ENCODE peak calls at places on chromosomes 5 and 9, in six cellular contexts. O is neuronal stem cell, K is mesenchymal stem cell, V is IMR-90, S is H1, P is trophoblast cell. C is an unnamed sample. For H3K4me1, the result is how much of the 10 kb centered on the place peaks cover.

GRCh38 chr5:78076351-78076750 is 218.1 kb downstream of the AP3B1 start:
- DNase-seq in O (no peak), K (peak), V (no peak), S (no peak), P (no peak), C (no peak)

GRCh38 chr5:91049800-91050199 is 333.3 kb downstream of the ARRDC3 start:
- DNase-seq in O (no peak), K (peak), V (peak), S (no peak), P (peak), C (no peak)

GRCh38 chr9:94173632-94174031 is 85.5 kb upstream of the ZNF169 start:
- DNase-seq in O (no peak), K (no peak), V (no peak), S (no peak), P (no peak), C (no peak)

GRCh38 chr9:96617439-96618185 is 2.0 kb downstream of the CDC14B start:
- DNase-seq in O (no peak), K (peak), V (no peak), S (no peak), P (no peak), C (peak)

GRCh38 chr9:26296910-26297309 is 595.7 kb downstream of the CAAP1 start:
- DNase-seq in O (no peak), K (peak), V (no peak), S (no peak), P (no peak), C (no peak)

GRCh38 chr9:134029248-134030226 is 4.3 kb downstream of the BRD3OS start:
- DNase-seq in O (no peak), K (no peak), V (no peak), S (no peak), P (no peak), C (no peak)

GRCh38 chr5:2068515-2068914 is 185.8 kb upstream of the IRX4 start:
- DNase-seq in O (no peak), K (no peak), V (no peak), S (no peak), P (no peak), C (no peak)

GRCh38 chr5:181052526-181052927 is 12.5 kb downstream of the BTNL9 start:
- DNase-seq in O (no peak), K (no peak), V (no peak), S (peak), P (peak), C (peak)

GRCh38 chr9:122370869-122371467 is at the start of gene PTGS1:
- DNase-seq in O (no peak), K (no peak), V (peak), S (peak), P (no peak), C (peak)

GRCh38 chr5:395156-395920 is 47.6 kb upstream of the EXOC3 start:
- DNase-seq in O (no peak), K (peak), V (peak), S (peak), P (peak), C (peak)

GRCh38 chr9:133449760-133450159 is 10.0 kb upstream of the CACFD1 start:
- DNase-seq in O (no peak), K (no peak), V (no peak), S (no peak), P (no peak), C (no peak)

GRCh38 chr9:103188966-103189365 is 193.8 kb downstream of the CYLC2 start:
- DNase-seq in O (no peak), K (no peak), V (no peak), S (no peak), P (no peak), C (no peak)

GRCh38 chr5:138686668-138687067 is 66.6 kb upstream of the CTNNA1 start:
- DNase-seq in O (no peak), K (peak), V (peak), S (no peak), P (peak), C (no peak)

GRCh38 chr5:73966411-73966810 is 340.4 kb downstream of the ARHGEF28 start:
- DNase-seq in O (no peak), K (no peak), V (no peak), S (no peak), P (no peak), C (no peak)

GRCh38 chr9:33676746-33677505 is 118.4 kb upstream of the PRSS3 start:
- DNase-seq in O (peak), K (peak), V (peak), S (peak), P (peak), C (peak)

GRCh38 chr9:132531187-132531586 is 51.2 kb upstream of the BARHL1 start:
- DNase-seq in O (no peak), K (no peak), V (no peak), S (no peak), P (no peak), C (peak)

GRCh38 chr5:1003296-1003937 is 5.2 kb upstream of the NKD2 start:
- DNase-seq in O (no peak), K (no peak), V (no peak), S (no peak), P (peak), C (no peak)

GRCh38 chr5:93349613-93350012 is 231.4 kb downstream of the NR2F1-AS1 start:
- DNase-seq in O (no peak), K (no peak), V (peak), S (no peak), P (no peak), C (no peak)

GRCh38 chr5:78404682-78405293 is 44.4 kb downstream of the SCAMP1 start:
- DNase-seq in O (no peak), K (no peak), V (no peak), S (no peak), P (no peak), C (no peak)

GRCh38 chr9:109771796-109772525 is 8.0 kb upstream of the PALM2AKAP2 start:
- DNase-seq in O (no peak), K (peak), V (peak), S (no peak), P (no peak), C (no peak)

GRCh38 chr9:110115341-110115820 is 92.6 kb downstream of the C9orf152 start:
- DNase-seq in O (no peak), K (peak), V (peak), S (no peak), P (no peak), C (no peak)

GRCh38 chr5:19018822-19019221 is 969.2 kb downstream of the CDH18 start:
- DNase-seq in O (no peak), K (no peak), V (no peak), S (no peak), P (peak), C (no peak)

GRCh38 chr9:96719538-96720315 is 58.2 kb downstream of the ZNF510 start:
- DNase-seq in O (no peak), K (no peak), V (no peak), S (no peak), P (no peak), C (no peak)

GRCh38 chr5:148991606-148992005 is 71.3 kb downstream of the SH3TC2 start:
- DNase-seq in O (no peak), K (no peak), V (peak), S (no peak), P (no peak), C (no peak)

GRCh38 chr9:133634024-133634691 is 2.0 kb upstream of the DBH start:
- DNase-seq in O (peak), K (no peak), V (no peak), S (no peak), P (no peak), C (peak)

GRCh38 chr5:73419414-73420390 is 28.9 kb downstream of the FOXD1 start:
- DNase-seq in O (no peak), K (peak), V (peak), S (peak), P (peak), C (peak)

GRCh38 chr9:136805207-136805740 is 2.5 kb upstream of the RABL6 start:
- DNase-seq in O (no peak), K (no peak), V (no peak), S (no peak), P (no peak), C (no peak)

GRCh38 chr5:113036826-113037225 is 60.2 kb downstream of the DCP2 start:
- DNase-seq in O (no peak), K (no peak), V (no peak), S (no peak), P (no peak), C (no peak)

GRCh38 chr5:74031536-74031935 is 405.5 kb downstream of the ARHGEF28 start:
- DNase-seq in O (no peak), K (no peak), V (no peak), S (no peak), P (no peak), C (no peak)

GRCh38 chr5:82517544-82517943 is 239.4 kb upstream of the RPS23 start:
- DNase-seq in O (no peak), K (no peak), V (no peak), S (no peak), P (no peak), C (no peak)

GRCh38 chr9:76177924-76178323 is 216.3 kb downstream of the RFK start:
- DNase-seq in O (no peak), K (no peak), V (no peak), S (no peak), P (no peak), C (no peak)

GRCh38 chr9:119005162-119005561 is 364.1 kb downstream of the BRINP1 start:
- DNase-seq in O (peak), K (no peak), V (no peak), S (no peak), P (no peak), C (peak)

GRCh38 chr5:107982703-107983425 is 312.1 kb upstream of the EFNA5 start:
- DNase-seq in O (no peak), K (no peak), V (no peak), S (no peak), P (no peak), C (no peak)

GRCh38 chr9:118595719-118596305 is 773.4 kb downstream of the BRINP1 start:
- DNase-seq in O (peak), K (peak), V (no peak), S (peak), P (peak), C (peak)

GRCh38 chr5:38783011-38783551 is 62.7 kb upstream of the OSMR start:
- DNase-seq in O (no peak), K (peak), V (peak), S (no peak), P (peak), C (no peak)

GRCh38 chr5:161342886-161343285 is 203.6 kb downstream of the GABRB2 start:
- DNase-seq in O (no peak), K (no peak), V (no peak), S (no peak), P (no peak), C (no peak)

GRCh38 chr9:111178361-111179043 is 140.2 kb upstream of the LPAR1 start:
- DNase-seq in O (no peak), K (peak), V (peak), S (no peak), P (no peak), C (no peak)

GRCh38 chr9:2087500-2088313 is 72.6 kb downstream of the SMARCA2 start:
- DNase-seq in O (no peak), K (peak), V (peak), S (no peak), P (peak), C (no peak)

GRCh38 chr9:95461448-95462381 is 55.1 kb downstream of the PTCH1 start:
- DNase-seq in O (no peak), K (no peak), V (no peak), S (no peak), P (no peak), C (no peak)
- H3K4me1 ChIP-seq in O (under half), K (under half), V (under half), S (under half), P (under half), C (under half)

GRCh38 chr5:157026789-157027424 is 32.0 kb downstream of the HAVCR1 start:
- DNase-seq in O (peak), K (no peak), V (no peak), S (peak), P (peak), C (peak)

GRCh38 chr5:157020508-157021213 is 38.3 kb downstream of the HAVCR1 start:
- DNase-seq in O (no peak), K (no peak), V (no peak), S (no peak), P (no peak), C (no peak)

GRCh38 chr5:157022002-157022401 is 36.9 kb downstream of the HAVCR1 start:
- DNase-seq in O (no peak), K (no peak), V (no peak), S (no peak), P (no peak), C (no peak)

GRCh38 chr5:157025093-157025698 is 33.7 kb downstream of the HAVCR1 start:
- DNase-seq in O (no peak), K (no peak), V (no peak), S (no peak), P (no peak), C (no peak)

GRCh38 chr5:157024213-157024959 is 34.5 kb downstream of the HAVCR1 start:
- DNase-seq in O (no peak), K (no peak), V (no peak), S (no peak), P (no peak), C (no peak)
- H3K14ac ChIP-seq in O (peak), K (no peak), V (no peak), S (no peak), P (no peak), C (no peak)

DNA sequence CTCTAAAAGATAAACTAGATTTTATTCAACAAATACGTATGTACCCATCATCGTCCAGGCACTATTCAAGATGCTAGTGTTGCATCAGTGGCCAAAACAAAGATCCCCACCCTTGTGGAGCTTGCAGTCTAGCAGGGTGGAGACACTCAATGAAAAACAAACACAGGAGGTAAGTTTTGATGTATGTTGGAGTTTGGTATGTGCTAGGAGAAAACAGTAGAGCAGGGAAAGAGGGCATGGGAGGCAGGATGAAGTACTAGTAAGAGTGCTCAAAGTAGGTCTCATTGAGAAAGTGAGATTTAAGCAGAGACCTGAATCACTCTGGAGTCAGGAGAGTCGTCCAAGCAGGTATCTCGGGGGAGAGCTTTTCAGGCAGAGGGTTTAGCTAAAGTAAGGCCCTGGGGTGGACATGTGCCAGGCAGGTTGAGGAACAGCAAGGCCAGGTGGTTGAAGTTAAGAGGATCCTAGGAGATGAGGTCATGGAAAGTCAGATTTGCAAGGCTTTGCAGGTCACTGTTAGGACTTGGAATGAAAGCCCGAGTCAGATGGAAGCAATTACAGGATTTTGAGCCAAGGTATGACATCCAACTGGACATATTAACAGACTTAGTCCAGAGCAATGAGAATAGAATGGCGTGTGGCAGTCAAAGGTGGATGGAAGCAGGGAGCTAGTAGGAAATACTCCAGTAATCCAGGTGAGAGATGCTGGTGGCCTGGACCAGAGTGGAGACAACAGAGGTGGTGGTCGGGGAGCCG is 9.2 kb downstream of the SNX18 start:
- DNase-seq in O (no peak), K (no peak), V (no peak), S (no peak), P (peak), C (no peak)
- H3K4me1 ChIP-seq in O (under half), K (under half), V (under half), S (under half), P (under half), C (under half)

GRCh38 chr9:83200531-83200930 is 137.6 kb upstream of the RASEF start:
- DNase-seq in O (no peak), K (no peak), V (no peak), S (no peak), P (no peak), C (no peak)
- H3K14ac ChIP-seq in O (no peak), K (no peak), V (no peak), S (no peak), P (no peak), C (no peak)

DNA sequence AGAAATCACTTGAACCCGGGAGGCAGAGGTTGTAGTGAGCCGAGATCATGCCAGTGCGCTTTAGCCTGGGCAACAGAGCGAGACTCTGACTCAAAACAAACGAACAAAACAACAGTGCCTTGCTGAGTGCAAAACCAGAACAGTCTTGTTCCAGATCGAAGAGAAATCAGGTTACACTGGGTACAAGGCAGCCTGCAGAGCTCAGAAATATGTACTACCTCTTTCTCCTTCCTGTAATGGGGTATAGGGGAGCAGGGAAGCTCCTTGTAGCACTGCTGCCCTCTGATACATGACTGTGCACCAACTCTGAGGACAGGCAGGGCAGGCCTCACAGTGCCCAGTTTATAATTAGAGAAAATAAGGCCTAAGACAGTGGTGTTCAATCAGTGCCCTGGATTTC is 24.7 kb downstream of the TBC1D2 start:
- DNase-seq in O (no peak), K (no peak), V (no peak), S (no peak), P (no peak), C (no peak)
- H3K4me1 ChIP-seq in O (under half), K (under half), V (under half), S (under half), P (under half), C (under half)

GRCh38 chr9:98837516-98837915 is 30.0 kb downstream of the GALNT12 start:
- DNase-seq in O (no peak), K (no peak), V (no peak), S (no peak), P (no peak), C (no peak)

GRCh38 chr9:98838155-98838904 is 30.9 kb downstream of the GALNT12 start:
- DNase-seq in O (no peak), K (no peak), V (no peak), S (no peak), P (no peak), C (no peak)

GRCh38 chr9:98834386-98834785 is 26.9 kb downstream of the GALNT12 start:
- DNase-seq in O (no peak), K (no peak), V (no peak), S (no peak), P (peak), C (no peak)

GRCh38 chr9:98833090-98833956 is 25.9 kb downstream of the GALNT12 start:
- DNase-seq in O (no peak), K (no peak), V (no peak), S (no peak), P (peak), C (no peak)

GRCh38 chr9:98836206-98836605 is 28.7 kb downstream of the GALNT12 start:
- DNase-seq in O (no peak), K (no peak), V (no peak), S (no peak), P (no peak), C (no peak)
- H3K14ac ChIP-seq in O (no peak), K (no peak), V (no peak), S (no peak), P (no peak), C (no peak)

GRCh38 chr9:22035591-22036011 is 26.5 kb upstream of the CDKN2B start:
- DNase-seq in O (no peak), K (no peak), V (no peak), S (no peak), P (no peak), C (no peak)
- H3K4me1 ChIP-seq in O (under half), K (under half), V (under half), S (under half), P (under half), C (under half)

GRCh38 chr9:116154976-116155699 is 1.5 kb downstream of the PAPPA start:
- DNase-seq in O (no peak), K (peak), V (peak), S (peak), P (no peak), C (peak)

GRCh38 chr9:116154334-116154975 is 864 bp downstream of the PAPPA start:
- DNase-seq in O (peak), K (peak), V (no peak), S (peak), P (no peak), C (peak)

GRCh38 chr9:116157436-116158138 is 4.0 kb downstream of the PAPPA start:
- DNase-seq in O (peak), K (peak), V (peak), S (no peak), P (no peak), C (no peak)

GRCh38 chr9:116155700-116156045 is 2.1 kb downstream of the PAPPA start:
- DNase-seq in O (no peak), K (no peak), V (peak), S (no peak), P (no peak), C (no peak)

GRCh38 chr9:116156621-116157314 is 3.2 kb downstream of the PAPPA start:
- DNase-seq in O (peak), K (peak), V (peak), S (peak), P (peak), C (peak)
- H3K14ac ChIP-seq in O (no peak), K (peak), V (peak), S (no peak), P (no peak), C (no peak)